ENCODE peak calls at places on chromosomes 4 and X, in eight cellular contexts. B is HuH-7, H is posterior vena cava, Q is kidney tubule cell, Y is HEK293T, S is retinal pigment epithelial cell, E is T-helper 2 cell, Z is EH. I is an unnamed sample.

GRCh38 chr4:141339386-141339785 is 118.7 kb downstream of the ZNF330 start:
- DNase-seq in B (no peak), Z (no peak), E (no peak), Q (peak; percentile 49), S (no peak), H (no peak), Y (no peak), I (no peak)

GRCh38 chrX:128653524-128653923 is 601.3 kb upstream of the ACTRT1 start:
- DNase-seq in Z (no peak), B (no peak), S (no peak), H (no peak), Y (no peak), E (no peak), Q (no peak), I (no peak)

GRCh38 chrX:39773150-39773549 is 324.6 kb downstream of the BCOR start:
- DNase-seq in Z (no peak), S (no peak), E (no peak), H (no peak), B (no peak), Y (no peak), Q (no peak), I (no peak)

GRCh38 chr4:184287697-184288255 is 70.1 kb upstream of the ENPP6 start:
- DNase-seq in Q (peak; percentile 55), Y (no peak), B (peak; percentile 20), E (no peak), S (peak; percentile 63), H (no peak), Z (peak; percentile 62), I (no peak)

GRCh38 chr4:17787315-17787714 is 5.9 kb upstream of the FAM184B start:
- DNase-seq in S (no peak), E (no peak), B (no peak), H (no peak), Z (peak; percentile 41), Y (no peak), Q (peak; percentile 76), I (no peak)

GRCh38 chrX:28324306-28324705 is 262.9 kb upstream of the IL1RAPL1 start:
- DNase-seq in Q (no peak), E (no peak), B (no peak), Y (no peak), S (no peak), H (no peak), Z (no peak), I (no peak)

GRCh38 chr4:138437263-138437851 is 195.2 kb upstream of the SLC7A11 start:
- DNase-seq in Q (no peak), S (no peak), B (no peak), Y (no peak), E (no peak), Z (no peak), H (no peak), I (no peak)

GRCh38 chr4:87657525-87657924 is 7.4 kb downstream of the DMP1 start:
- DNase-seq in Z (peak; percentile 67), Q (peak; percentile 88), B (no peak), E (no peak), Y (no peak), H (no peak), S (peak; percentile 79), I (no peak)

GRCh38 chr4:37982736-37983135 is 22.5 kb downstream of the PTTG2 start:
- DNase-seq in Y (no peak), S (no peak), B (no peak), E (no peak), H (no peak), Z (no peak), Q (peak; percentile 73), I (no peak)

GRCh38 chrX:118655561-118656246 is 71.7 kb upstream of the IL13RA1 start:
- DNase-seq in Q (peak; percentile 55), Z (peak; percentile 71), H (no peak), E (no peak), B (no peak), S (no peak), Y (no peak), I (no peak)

GRCh38 chr4:73891739-73892405 is 22.7 kb downstream of the CXCL1 start:
- DNase-seq in Y (no peak), Z (peak; percentile 94), E (no peak), S (no peak), B (no peak), H (no peak), Q (no peak), I (no peak)

GRCh38 chr4:98661356-98662054 is 3.1 kb upstream of the TSPAN5 start:
- DNase-seq in H (no peak), S (no peak), Z (no peak), E (no peak), Y (no peak), Q (peak; percentile 52), B (no peak), I (no peak)

GRCh38 chr4:28373601-28374000 is 1513.0 kb downstream of the STIM2 start:
- DNase-seq in B (no peak), Y (no peak), Z (peak; percentile 43), Q (peak; percentile 14), E (no peak), H (no peak), S (no peak), I (no peak)

GRCh38 chr4:1784395-1784788 is 8.7 kb upstream of the FGFR3 start:
- DNase-seq in E (no peak), B (no peak), Y (no peak), Z (no peak), H (no peak), Q (no peak), S (no peak), I (no peak)

GRCh38 chr4:14816592-14817273 is 185.5 kb upstream of the CPEB2 start:
- DNase-seq in Y (no peak), S (no peak), Q (no peak), Z (no peak), E (no peak), B (no peak), H (no peak), I (no peak)

GRCh38 chr4:166312166-166312565 is 439.1 kb downstream of the TLL1 start:
- DNase-seq in S (no peak), Z (peak; percentile 54), E (no peak), H (no peak), Y (no peak), Q (no peak), B (no peak), I (no peak)

I was measured in activated naive CD4-positive, alpha-beta T cell treated with anti-CD3 and anti-CD28 coated beads, Interleukin-2, amount 50 U/mL, for 72 hours.